ENCODE peak calls at places on chromosome 22, in four cellular contexts. C is HAP-1, V is mucosa of descending colon, Z is A549. T is an unnamed sample. For H3K4me1, the result is how much of the 10 kb centered on the place peaks cover.

GRCh38 chr22:30284172-30284571 is 5.1 kb downstream of the CASTOR1 start:
- DNase-seq in C (no peak), V (no peak), Z (no peak), T (no peak)

GRCh38 chr22:23745780-23746179 is 5.1 kb downstream of the ZNF70 start:
- DNase-seq in C (no peak), V (no peak), Z (no peak), T (no peak)

GRCh38 chr22:19974233-19974861 is 32.7 kb upstream of the TXNRD2 start:
- DNase-seq in C (peak), V (peak), Z (peak), T (no peak)

GRCh38 chr22:24208012-24208749 is 26.9 kb downstream of the SUSD2 start:
- DNase-seq in C (no peak), V (no peak), Z (peak), T (peak)

GRCh38 chr22:29524440-29525191 is 28.9 kb downstream of the THOC5 start:
- DNase-seq in C (peak), V (peak), Z (peak), T (no peak)

GRCh38 chr22:44735518-44736428 is 16.6 kb upstream of the ARHGAP8 start:
- DNase-seq in C (peak), V (peak), Z (peak), T (no peak)

GRCh38 chr22:39234157-39234793 is 10.5 kb downstream of the PDGFB start:
- DNase-seq in C (no peak), V (no peak), Z (no peak), T (no peak)

GRCh38 chr22:39690901-39691620 is 120.5 kb downstream of the CACNA1I start:
- DNase-seq in C (peak), V (no peak), Z (no peak), T (no peak)

GRCh38 chr22:35703861-35704584 is 13.6 kb upstream of the APOL5 start:
- DNase-seq in C (no peak), V (no peak), Z (no peak), T (no peak)

GRCh38 chr22:49934144-49934890 is 15.9 kb downstream of the CRELD2 start:
- DNase-seq in C (no peak), V (peak), Z (no peak), T (no peak)

GRCh38 chr22:49931863-49932262 is 13.4 kb downstream of the CRELD2 start:
- DNase-seq in C (no peak), V (peak), Z (no peak), T (no peak)

GRCh38 chr22:49934891-49935557 is 16.6 kb downstream of the CRELD2 start:
- DNase-seq in C (peak), V (peak), Z (peak), T (no peak)

GRCh38 chr22:49935561-49935960 is 17.1 kb downstream of the CRELD2 start:
- DNase-seq in C (peak), V (peak), Z (no peak), T (no peak)

GRCh38 chr22:49933236-49933921 is 14.9 kb downstream of the CRELD2 start:
- DNase-seq in C (no peak), V (peak), Z (no peak), T (no peak)
- H3K4me1 ChIP-seq in C (under half), V (under half), Z (under half), T (under half)

DNA sequence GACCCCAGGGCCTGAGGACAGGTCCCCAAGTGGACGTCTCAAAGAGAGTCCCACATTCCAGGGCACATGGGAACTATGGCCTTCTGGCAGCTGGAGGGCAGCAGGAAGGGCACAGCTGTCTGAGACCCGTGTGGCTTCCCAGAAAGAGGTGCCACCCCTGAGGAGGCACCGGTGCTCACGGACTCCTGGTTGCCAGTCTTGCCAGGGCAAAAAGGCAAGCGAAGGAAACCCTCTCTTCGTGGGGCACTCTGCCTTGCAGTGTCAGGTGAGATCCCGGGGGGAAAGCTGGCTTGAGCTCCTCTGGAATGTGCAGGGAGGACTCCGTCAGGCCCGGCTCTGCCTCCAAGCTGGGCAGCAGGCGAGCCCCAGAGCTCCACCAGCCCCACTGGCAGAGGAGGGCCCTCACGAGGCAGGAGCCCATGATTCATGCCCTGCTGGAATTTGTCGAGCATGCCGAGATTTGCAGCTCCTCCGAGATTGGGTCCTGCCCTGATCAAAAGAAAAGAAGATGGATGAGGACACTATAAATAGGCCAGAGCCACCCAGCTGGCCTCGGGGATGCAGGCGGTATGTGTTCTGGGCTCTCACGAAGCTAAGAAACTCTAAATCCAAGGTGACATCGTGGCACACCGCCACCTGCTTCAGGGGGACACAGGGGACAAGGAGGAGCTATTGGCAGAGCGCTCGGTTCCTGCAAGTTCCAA is 9.9 kb upstream of the CELSR1 start:
- DNase-seq in C (no peak), V (no peak), Z (peak), T (no peak)
- H3K4me1 ChIP-seq in C (under half), V (under half), Z (under half), T (under half)

GRCh38 chr22:26612652-26613051 is 5.2 kb downstream of the CRYBB1 start:
- DNase-seq in C (no peak), V (no peak), Z (no peak), T (no peak)

GRCh38 chr22:26610072-26610958 is 7.5 kb downstream of the CRYBB1 start:
- DNase-seq in C (no peak), V (peak), Z (no peak), T (no peak)

GRCh38 chr22:26609287-26609686 is 8.5 kb downstream of the CRYBB1 start:
- DNase-seq in C (no peak), V (no peak), Z (no peak), T (no peak)

GRCh38 chr22:26608129-26608528 is 9.7 kb downstream of the CRYBB1 start:
- DNase-seq in C (peak), V (no peak), Z (no peak), T (no peak)

GRCh38 chr22:26610983-26611382 is 6.8 kb downstream of the CRYBB1 start:
- DNase-seq in C (no peak), V (no peak), Z (peak), T (no peak)
- H3K4me1 ChIP-seq in C (under half), V (under half), Z (under half), T (under half)

GRCh38 chr22:50246242-50247175 is 1.7 kb upstream of the TUBGCP6 start:
- DNase-seq in C (no peak), V (no peak), Z (no peak), T (no peak)

GRCh38 chr22:50242406-50242949 is 2.3 kb downstream of the TUBGCP6 start:
- DNase-seq in C (no peak), V (no peak), Z (no peak), T (no peak)

GRCh38 chr22:50245214-50246072 is 620 bp upstream of the TUBGCP6 start:
- DNase-seq in C (no peak), V (no peak), Z (no peak), T (no peak)

GRCh38 chr22:50244420-50245213 is at the start of gene TUBGCP6:
- DNase-seq in C (peak), V (peak), Z (peak), T (peak)

GRCh38 chr22:50243704-50244419 is 961 bp downstream of the TUBGCP6 start:
- DNase-seq in C (no peak), V (no peak), Z (no peak), T (no peak)
- H3K4me1 ChIP-seq in C (under half), V (half or more), Z (under half), T (under half)

DNA sequence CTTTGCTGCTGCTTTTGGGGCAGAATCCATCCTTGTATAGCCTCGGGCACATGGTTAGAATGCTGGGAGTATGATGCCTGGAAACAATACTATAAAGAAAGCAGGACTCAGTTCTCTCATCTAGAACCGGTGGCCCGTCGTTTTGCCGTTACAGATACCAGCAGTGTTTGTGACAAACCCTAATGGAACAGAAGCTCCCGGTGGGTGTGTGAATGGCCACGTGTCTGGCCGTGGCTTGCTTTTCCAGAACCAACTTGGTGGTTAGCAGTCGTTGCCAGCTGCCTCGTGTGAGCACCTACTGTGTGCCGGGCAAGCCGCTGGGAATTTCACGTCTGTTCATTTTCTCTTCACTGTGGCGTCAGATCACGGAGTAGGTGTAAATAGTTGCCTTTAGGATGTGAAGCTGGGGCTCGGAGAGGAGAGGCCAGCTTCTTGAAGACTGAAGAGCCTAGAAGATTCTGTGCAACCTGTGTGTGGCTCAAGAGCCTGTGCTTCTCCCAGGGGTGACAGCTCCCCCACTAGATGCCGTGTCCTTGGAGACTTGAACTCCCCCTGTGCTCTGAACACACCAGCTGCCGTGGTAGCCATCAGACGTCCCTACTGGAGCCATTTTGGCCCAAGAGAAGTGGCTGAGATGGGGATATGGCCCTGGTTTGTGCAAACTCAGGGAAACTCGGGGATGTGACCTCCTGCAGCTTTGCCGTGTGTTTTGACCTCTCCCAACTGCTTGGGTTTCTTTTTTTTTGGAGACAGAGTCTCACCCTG is 57.5 kb upstream of the PPARA start:
- DNase-seq in C (no peak), V (no peak), Z (no peak), T (no peak)
- H3K4me1 ChIP-seq in C (under half), V (under half), Z (half or more), T (under half)

DNA sequence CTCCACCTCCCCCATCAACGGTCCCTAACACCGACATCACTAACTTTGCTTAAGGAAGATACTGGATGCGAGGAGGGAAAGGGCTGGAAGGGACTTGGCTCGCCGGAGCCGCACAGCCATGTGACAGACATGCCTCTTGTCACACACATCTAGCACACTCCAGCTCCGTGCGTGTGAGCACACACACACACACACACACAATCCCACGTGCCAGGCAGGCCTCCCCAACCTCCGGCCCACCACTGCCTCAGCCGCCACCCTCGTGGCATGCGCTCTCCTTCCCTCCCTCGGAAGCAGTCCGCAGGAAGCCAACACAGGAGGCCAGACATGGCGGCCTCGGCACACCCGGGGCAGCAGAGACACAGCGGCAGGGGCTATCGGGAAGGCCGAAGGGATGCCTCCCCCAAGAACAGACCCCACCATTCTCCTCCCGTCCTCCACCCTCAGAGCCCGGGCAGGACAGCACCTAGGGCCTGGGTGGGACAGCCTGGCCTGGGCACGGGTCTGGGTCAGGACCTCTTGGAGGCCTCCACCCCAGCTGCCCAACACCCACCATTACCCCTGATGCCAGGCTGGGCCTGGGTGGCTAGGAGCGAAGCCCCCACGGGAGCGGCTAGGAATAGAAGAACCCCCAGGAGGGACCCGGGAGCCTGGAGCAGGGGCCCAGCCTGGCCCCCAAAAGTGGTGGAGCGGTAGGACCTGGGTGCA is 1.0 kb downstream of the MFNG start:
- DNase-seq in C (peak), V (no peak), Z (no peak), T (no peak)
- H3K4me1 ChIP-seq in C (under half), V (under half), Z (under half), T (under half)

DNA sequence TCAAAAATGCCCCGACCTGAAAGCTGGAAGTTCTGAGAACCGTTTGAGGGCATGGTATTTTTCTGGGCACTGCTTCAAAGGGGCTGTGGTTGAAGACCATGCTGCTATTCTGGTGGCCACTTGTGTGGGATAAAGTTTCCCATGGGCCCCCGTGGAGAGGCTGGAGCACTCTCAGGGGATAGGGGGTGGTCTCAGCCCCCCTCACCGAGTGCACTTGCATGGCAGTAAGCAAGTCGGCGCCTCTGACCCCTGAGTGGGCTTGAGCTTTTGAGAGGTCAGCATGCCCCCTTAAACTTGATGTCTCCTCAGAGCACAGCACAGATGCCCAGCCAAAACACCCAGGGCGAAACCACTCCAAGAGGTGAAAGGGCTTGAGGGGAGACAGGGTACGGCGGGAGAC is 35.6 kb downstream of the TIMP3 start:
- DNase-seq in C (no peak), V (no peak), Z (no peak), T (no peak)
- H3K4me1 ChIP-seq in C (under half), V (under half), Z (under half), T (half or more)

DNA sequence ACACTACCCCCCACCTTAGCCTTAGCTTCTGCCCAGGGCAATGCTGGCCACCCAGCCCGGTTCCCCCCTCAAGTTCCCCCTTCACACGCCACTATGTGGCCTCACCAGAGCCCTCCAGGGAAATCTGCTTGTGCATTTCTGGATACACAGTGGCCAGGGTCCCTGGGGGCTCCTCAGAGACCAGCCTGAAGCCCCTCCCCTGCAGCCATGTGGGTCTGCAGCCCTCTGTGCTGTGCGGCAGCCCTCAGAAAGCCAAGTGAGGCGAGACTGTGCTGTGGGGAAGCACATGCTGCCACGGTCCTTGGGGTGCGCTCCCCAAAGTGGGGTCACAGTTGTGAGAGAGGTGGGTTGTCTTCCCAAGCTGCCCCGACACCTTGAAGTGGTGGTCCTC is 2.1 kb upstream of the PLXNB2 start:
- DNase-seq in C (no peak), V (no peak), Z (no peak), T (no peak)
- H3K4me1 ChIP-seq in C (under half), V (under half), Z (under half), T (under half)

DNA sequence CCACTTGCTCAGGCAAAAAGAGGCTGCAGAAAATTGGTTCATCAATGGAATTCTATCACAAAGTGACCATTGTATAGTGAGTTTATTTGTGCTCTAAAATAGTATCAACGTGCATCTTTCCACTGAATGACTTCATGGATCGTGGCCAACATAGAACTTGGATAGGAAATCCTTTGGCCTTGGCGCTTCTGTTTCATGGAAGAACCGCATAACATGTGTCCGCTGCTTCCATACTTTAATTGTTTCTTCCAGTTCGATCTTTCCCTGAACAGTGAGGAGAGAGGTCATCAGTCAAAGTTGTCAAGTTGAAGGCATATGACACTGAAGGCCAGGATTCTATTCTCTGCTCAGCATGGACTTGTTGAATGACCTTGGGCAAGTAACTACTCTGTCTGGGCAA is 4.5 kb downstream of the NDUFA6 start:
- DNase-seq in C (no peak), V (no peak), Z (no peak), T (no peak)
- H3K4me1 ChIP-seq in C (under half), V (under half), Z (under half), T (under half)

DNA sequence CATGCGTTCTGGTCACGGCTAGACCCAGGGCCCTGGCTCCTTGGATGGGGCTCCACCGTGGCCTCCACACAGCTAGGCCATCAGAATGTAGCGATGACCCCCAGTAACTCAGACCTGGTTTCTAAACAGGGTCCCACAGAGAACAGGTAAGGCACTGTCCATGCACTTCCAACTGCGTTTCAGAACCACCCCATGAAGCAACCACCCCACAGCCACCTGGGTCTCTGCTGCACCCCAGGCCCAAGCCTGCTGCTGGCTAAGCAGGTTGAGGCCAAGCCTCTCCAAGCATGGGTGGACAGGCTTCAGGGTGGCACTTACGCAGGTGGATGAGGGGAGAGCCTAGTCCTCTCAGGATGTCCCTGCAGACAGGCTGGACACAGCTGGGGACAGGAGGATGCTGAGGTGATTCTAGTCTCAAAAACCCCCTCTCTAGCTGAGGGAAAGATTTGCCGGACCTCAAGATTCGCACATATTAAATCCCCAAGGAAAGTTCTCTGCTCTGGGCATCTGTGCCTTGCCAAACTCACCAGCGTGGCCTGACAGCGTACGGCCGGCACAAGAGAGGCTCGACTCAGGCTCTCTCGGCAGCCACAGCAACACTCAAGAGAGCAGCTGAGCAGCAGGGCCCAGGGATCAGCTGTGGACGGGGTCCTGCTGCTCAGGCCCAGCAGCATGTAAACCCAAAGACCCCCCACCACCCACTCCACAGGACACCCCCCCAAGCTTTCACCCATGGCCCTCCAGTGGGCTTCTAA is 141.6 kb downstream of the CRYBB2 start:
- DNase-seq in C (no peak), V (no peak), Z (no peak), T (no peak)
- H3K4me1 ChIP-seq in C (under half), V (under half), Z (under half), T (under half)